ENCODE peak calls at places on chromosomes 12 and 14, in six cellular contexts. Q is A549, J is right lobe of liver, P is upper lobe of left lung, B is glutamatergic neuron, L is AG09309. K is an unnamed sample.
A peak's percentile ranks its signal among the peaks of the same experiment; 100 is the strongest.

GRCh38 chr12:118742426-118742825 is 238.9 kb upstream of the SRRM4 start:
- DNase-seq in Q (no peak), J (no peak), P (no peak), B (no peak), L (no peak), K (no peak)

GRCh38 chr12:49527361-49528130 is 11.3 kb upstream of the KCNH3 start:
- DNase-seq in Q (no peak), J (no peak), P (no peak), B (no peak), L (no peak), K (no peak)

GRCh38 chr12:71135812-71136176 is 22.0 kb downstream of the TSPAN8 start:
- DNase-seq in Q (no peak), J (no peak), P (no peak), B (no peak), L (no peak), K (no peak)

GRCh38 chr12:132776816-132777568 is 15.4 kb upstream of the ANKLE2 start:
- DNase-seq in Q (no peak), J (no peak), P (peak; percentile 86), B (no peak), L (no peak), K (no peak)

GRCh38 chr12:10695852-10696251 is 22.0 kb upstream of the STYK1 start:
- DNase-seq in Q (no peak), J (no peak), P (no peak), B (no peak), L (no peak), K (no peak)

GRCh38 chr12:5945071-5946008 is at the start of gene ANO2:
- DNase-seq in Q (no peak), J (no peak), P (peak; percentile 87), B (peak; percentile 74), L (no peak), K (peak; percentile 50)

GRCh38 chr12:67988600-67988999 is 647 bp upstream of the IFNG-AS1 start:
- DNase-seq in Q (no peak), J (no peak), P (no peak), B (no peak), L (no peak), K (no peak)

GRCh38 chr12:49059385-49060232 is 985 bp downstream of the KMT2D start:
- DNase-seq in Q (peak; percentile 34), J (peak; percentile 75), P (peak; percentile 92), B (peak; percentile 54), L (no peak), K (no peak)

GRCh38 chr14:23539209-23539866 is 12.2 kb downstream of the ZFHX2 start:
- DNase-seq in Q (peak; percentile 45), J (no peak), P (no peak), B (peak; percentile 70), L (no peak), K (no peak)

GRCh38 chr12:106720696-106721095 is 53.8 kb upstream of the RIC8B start:
- DNase-seq in Q (no peak), J (no peak), P (no peak), B (no peak), L (no peak), K (no peak)

GRCh38 chr12:115597157-115597712 is 680.3 kb downstream of the MED13L start:
- DNase-seq in Q (no peak), J (no peak), P (no peak), B (no peak), L (peak; percentile 31), K (no peak)

GRCh38 chr12:103697912-103698751 is 111.1 kb downstream of the STAB2 start:
- DNase-seq in Q (no peak), J (no peak), P (no peak), B (no peak), L (no peak), K (no peak)

GRCh38 chr12:106248849-106249371 is 1.1 kb upstream of the CKAP4 start:
- DNase-seq in Q (no peak), J (peak; percentile 51), P (no peak), B (no peak), L (no peak), K (no peak)

GRCh38 chr14:89352976-89353817 is 63.8 kb downstream of the FOXN3 start:
- DNase-seq in Q (no peak), J (no peak), P (no peak), B (no peak), L (no peak), K (no peak)

GRCh38 chr14:89348726-89349125 is 68.3 kb downstream of the FOXN3 start:
- DNase-seq in Q (no peak), J (no peak), P (no peak), B (no peak), L (no peak), K (no peak)

GRCh38 chr14:89349196-89350008 is 67.6 kb downstream of the FOXN3 start:
- DNase-seq in Q (peak; percentile 35), J (peak; percentile 91), P (no peak), B (peak; percentile 86), L (no peak), K (no peak)

GRCh38 chr14:89351364-89351957 is 65.6 kb downstream of the FOXN3 start:
- DNase-seq in Q (peak; percentile 29), J (peak; percentile 84), P (peak; percentile 73), B (no peak), L (no peak), K (no peak)

DNA sequence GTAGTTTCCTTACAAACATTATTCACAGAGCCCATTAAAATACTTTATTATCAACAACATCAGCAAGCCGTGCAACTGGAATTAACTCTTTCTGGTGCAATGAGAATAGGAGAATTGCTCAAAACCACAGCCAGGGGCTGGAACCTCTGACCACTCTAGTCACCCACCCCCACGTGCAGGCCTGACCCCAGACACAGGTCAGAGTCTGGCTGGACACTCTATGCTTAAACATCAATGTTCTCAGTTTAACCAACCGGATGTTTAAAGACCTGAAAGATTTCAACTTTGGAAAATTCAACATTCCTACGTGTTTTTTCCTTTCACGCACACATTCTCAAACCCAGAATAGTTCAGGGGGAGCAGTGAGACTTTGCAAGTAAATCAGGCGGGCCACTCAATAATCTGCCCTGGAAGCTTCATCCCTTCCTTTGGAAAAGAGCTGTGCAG is 65.1 kb downstream of the FOXN3 start:
- DNase-seq in Q (no peak), J (peak; percentile 73), P (no peak), B (no peak), L (no peak), K (no peak)
- TF ChIP-seq CTCF in Q (no peak), J (no peak), P (no peak), B (no peak), L (no peak), K (no peak)

GRCh38 chr14:66628646-66629045 is 120.7 kb downstream of the GPHN start:
- DNase-seq in Q (no peak), J (no peak), P (no peak), B (no peak), L (no peak), K (no peak)

GRCh38 chr14:66619952-66620351 is 112.0 kb downstream of the GPHN start:
- DNase-seq in Q (no peak), J (no peak), P (no peak), B (no peak), L (no peak), K (no peak)

GRCh38 chr14:66623838-66624237 is 115.9 kb downstream of the GPHN start:
- DNase-seq in Q (no peak), J (no peak), P (no peak), B (no peak), L (no peak), K (no peak)

GRCh38 chr14:66624319-66624937 is 116.5 kb downstream of the GPHN start:
- DNase-seq in Q (peak; percentile 72), J (peak; percentile 62), P (no peak), B (peak; percentile 64), L (peak; percentile 31), K (peak; percentile 49)
- TF ChIP-seq CTCF in Q (peak; percentile 76), J (peak; percentile 75), P (peak; percentile 22), B (peak; percentile 62), L (peak; percentile 80), K (peak; percentile 60)

GRCh38 chr12:51886021-51886710 is 1.7 kb upstream of the ANKRD33 start:
- DNase-seq in Q (peak; percentile 58), J (peak; percentile 68), P (no peak), B (no peak), L (peak; percentile 92), K (no peak)
- TF ChIP-seq CTCF in Q (no peak), J (no peak), P (no peak), B (no peak), L (no peak), K (no peak)

DNA sequence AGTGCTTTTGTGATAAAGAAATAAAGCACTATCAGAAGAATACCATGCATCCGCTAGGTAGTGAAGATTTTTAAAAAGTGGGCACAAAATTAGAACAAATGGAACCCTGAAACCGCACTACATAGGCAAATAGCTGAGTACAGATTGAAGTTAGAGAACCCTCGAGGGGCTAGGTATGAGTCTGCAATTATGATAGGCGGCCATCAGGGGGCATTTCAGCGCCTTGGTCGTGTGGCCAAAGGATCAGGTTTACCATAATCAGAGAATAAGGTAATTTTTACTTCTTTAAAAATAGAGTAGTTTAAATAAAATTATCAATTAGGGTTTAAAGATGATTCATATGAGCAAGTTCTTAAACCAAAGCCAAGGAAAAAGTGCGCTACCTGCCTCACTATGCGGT is 129.8 kb downstream of the TMX1 start:
- DNase-seq in Q (peak; percentile 5), J (no peak), P (no peak), B (no peak), L (no peak), K (no peak)
- TF ChIP-seq CTCF in Q (peak; percentile 49), J (peak; percentile 57), P (peak; percentile 5), B (peak; percentile 17), L (no peak), K (no peak)

GRCh38 chr14:39102969-39103957 is at the start of gene SEC23A:
- DNase-seq in Q (peak; percentile 92), J (peak; percentile 97), P (peak; percentile 96), B (peak; percentile 90), L (no peak), K (peak; percentile 74)
- TF ChIP-seq CTCF in Q (no peak), J (no peak), P (peak; percentile 15), B (no peak), L (no peak), K (no peak)

DNA sequence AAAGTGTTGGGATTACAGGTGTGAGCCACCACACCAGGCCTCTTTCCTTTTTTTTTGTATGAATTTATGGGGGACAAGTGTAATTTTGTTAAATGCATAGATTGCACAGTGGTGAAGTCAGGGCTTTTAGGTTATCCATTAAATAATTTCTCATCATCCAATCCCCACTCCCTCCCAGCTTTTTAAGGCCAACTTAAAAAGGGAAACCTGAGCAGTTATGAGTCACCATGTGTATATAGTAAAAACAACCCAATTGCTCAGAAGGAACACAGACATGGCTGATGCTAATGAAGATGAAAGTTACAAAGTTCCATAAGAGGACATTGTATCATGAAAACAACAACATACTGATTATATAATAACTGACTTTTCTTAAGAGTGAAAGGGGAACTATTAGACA is 25.6 kb upstream of the ARID2 start:
- DNase-seq in Q (no peak), J (no peak), P (no peak), B (no peak), L (no peak), K (no peak)
- TF ChIP-seq CTCF in Q (no peak), J (no peak), P (no peak), B (no peak), L (no peak), K (no peak)

K was measured in mesothelial cell of epicardium.